ENCODE peak calls at places on chromosomes 16 and 17, in six cellular contexts. T, H, Q, X, R and L are unnamed samples. For H3K9me3, the result is how much of the 10 kb centered on the place peaks cover.

GRCh38 chr17:27578718-27579085 is 52.3 kb upstream of the LGALS9 start:
- DNase-seq in T (no peak), H (no peak), Q (no peak), X (no peak), R (peak), L (no peak)

GRCh38 chr16:81366316-81366932 is 51.7 kb downstream of the GAN start:
- DNase-seq in T (no peak), H (no peak), Q (no peak), X (no peak), R (peak), L (no peak)

GRCh38 chr16:76235426-76235825 is 41.8 kb upstream of the CNTNAP4 start:
- DNase-seq in T (no peak), H (no peak), Q (no peak), X (no peak), R (no peak), L (no peak)

GRCh38 chr17:64406321-64407200 is 15.9 kb upstream of the PECAM1 start:
- DNase-seq in T (no peak), H (no peak), Q (no peak), X (peak), R (no peak), L (no peak)

GRCh38 chr16:3651461-3652372 is 2.8 kb upstream of the DNASE1 start:
- DNase-seq in T (no peak), H (no peak), Q (no peak), X (peak), R (no peak), L (no peak)

GRCh38 chr16:66294507-66294906 is 72.0 kb upstream of the CDH5 start:
- DNase-seq in T (no peak), H (no peak), Q (no peak), X (no peak), R (no peak), L (no peak)

GRCh38 chr17:50934161-50934560 is 68.0 kb upstream of the TOB1 start:
- DNase-seq in T (no peak), H (no peak), Q (no peak), X (no peak), R (no peak), L (no peak)

GRCh38 chr17:10815318-10815717 is 11.4 kb upstream of the TMEM238L start:
- DNase-seq in T (no peak), H (no peak), Q (no peak), X (no peak), R (no peak), L (no peak)

GRCh38 chr16:49959552-49960277 is 65.3 kb upstream of the CNEP1R1 start:
- DNase-seq in T (no peak), H (no peak), Q (no peak), X (no peak), R (no peak), L (no peak)

GRCh38 chr17:2122641-2123302 is 67.9 kb downstream of the HIC1 start:
- DNase-seq in T (no peak), H (peak), Q (peak), X (peak), R (peak), L (no peak)

GRCh38 chr16:10992797-10993196 is 48.4 kb downstream of the CLEC16A start:
- DNase-seq in T (peak), H (no peak), Q (no peak), X (no peak), R (peak), L (no peak)

GRCh38 chr17:79702071-79702470 is 28.7 kb upstream of the ENPP7 start:
- DNase-seq in T (peak), H (no peak), Q (no peak), X (no peak), R (no peak), L (no peak)

GRCh38 chr17:73435412-73435811 is 123.6 kb upstream of the CDC42EP4 start:
- DNase-seq in T (no peak), H (no peak), Q (no peak), X (no peak), R (no peak), L (no peak)

GRCh38 chr16:2514333-2515179 is 804 bp downstream of the ATP6V0C start:
- DNase-seq in T (peak), H (no peak), Q (no peak), X (peak), R (no peak), L (no peak)

GRCh38 chr16:83835972-83836566 is 28.3 kb downstream of the HSBP1 start:
- DNase-seq in T (no peak), H (no peak), Q (no peak), X (no peak), R (peak), L (no peak)

GRCh38 chr17:45160505-45161287 is 979 bp upstream of the HEXIM2 start:
- DNase-seq in T (peak), H (peak), Q (peak), X (peak), R (peak), L (peak)

GRCh38 chr16:57191056-57191536 is 5.0 kb downstream of the RSPRY1 start:
- DNase-seq in T (no peak), H (no peak), Q (no peak), X (no peak), R (peak), L (no peak)

GRCh38 chr16:4327782-4328579 is 12.1 kb downstream of the GLIS2 start:
- DNase-seq in T (peak), H (peak), Q (peak), X (peak), R (peak), L (peak)

GRCh38 chr16:6958184-6958583 is 374.5 kb upstream of the RBFOX1 start:
- DNase-seq in T (no peak), H (no peak), Q (no peak), X (no peak), R (no peak), L (no peak)

GRCh38 chr16:56914896-56915295 is 17.0 kb upstream of the HERPUD1 start:
- DNase-seq in T (no peak), H (no peak), Q (no peak), X (peak), R (no peak), L (no peak)

GRCh38 chr17:19867654-19868395 is at the start of gene ULK2:
- DNase-seq in T (peak), H (peak), Q (peak), X (peak), R (peak), L (peak)

GRCh38 chr17:73126716-73127473 is 34.4 kb upstream of the SLC39A11 start:
- DNase-seq in T (no peak), H (no peak), Q (no peak), X (no peak), R (peak), L (no peak)

GRCh38 chr17:19482571-19482970 is 51.1 kb upstream of the SLC47A1 start:
- DNase-seq in T (no peak), H (no peak), Q (no peak), X (no peak), R (peak), L (no peak)

GRCh38 chr17:50961282-50962220 is 95.4 kb upstream of the TOB1 start:
- DNase-seq in T (no peak), H (no peak), Q (no peak), X (no peak), R (no peak), L (no peak)

GRCh38 chr16:67156146-67156844 is 3.4 kb downstream of the TRADD start:
- DNase-seq in T (peak), H (no peak), Q (no peak), X (peak), R (no peak), L (no peak)

GRCh38 chr17:77662796-77663195 is 295.7 kb upstream of the TNRC6C start:
- DNase-seq in T (no peak), H (no peak), Q (no peak), X (peak), R (no peak), L (no peak)

GRCh38 chr17:30225112-30225511 is 10.4 kb downstream of the SLC6A4 start:
- DNase-seq in T (no peak), H (no peak), Q (no peak), X (no peak), R (no peak), L (no peak)

GRCh38 chr17:38748329-38749221 is at the start of gene PCGF2:
- DNase-seq in T (peak), H (peak), Q (peak), X (peak), R (peak), L (peak)

GRCh38 chr16:29993191-29993902 is 2.1 kb downstream of the HIRIP3 start:
- DNase-seq in T (no peak), H (no peak), Q (no peak), X (no peak), R (no peak), L (no peak)

GRCh38 chr17:16944334-16945140 is 27.4 kb downstream of the TNFRSF13B start:
- DNase-seq in T (peak), H (no peak), Q (no peak), X (peak), R (no peak), L (no peak)

GRCh38 chr17:65519471-65519870 is 42.0 kb downstream of the AXIN2 start:
- DNase-seq in T (no peak), H (no peak), Q (no peak), X (no peak), R (peak), L (no peak)

GRCh38 chr17:27239046-27239445 is 54.9 kb upstream of the WSB1 start:
- DNase-seq in T (no peak), H (no peak), Q (no peak), X (no peak), R (no peak), L (no peak)

GRCh38 chr17:7823581-7824001 is 10.4 kb upstream of the KDM6B start:
- DNase-seq in T (peak), H (no peak), Q (no peak), X (no peak), R (no peak), L (no peak)

GRCh38 chr16:89099905-89100304 is 6.3 kb downstream of the ACSF3 start:
- DNase-seq in T (no peak), H (no peak), Q (no peak), X (no peak), R (no peak), L (no peak)

GRCh38 chr17:76943781-76944213 is 75.6 kb downstream of the MGAT5B start:
- DNase-seq in T (no peak), H (no peak), Q (no peak), X (no peak), R (no peak), L (no peak)

GRCh38 chr16:11056090-11056988 is 112.0 kb downstream of the CLEC16A start:
- DNase-seq in T (no peak), H (no peak), Q (no peak), X (peak), R (no peak), L (no peak)

GRCh38 chr16:85541619-85542547 is 71.2 kb upstream of the GSE1 start:
- DNase-seq in T (no peak), H (no peak), Q (no peak), X (no peak), R (no peak), L (no peak)

GRCh38 chr16:53212899-53213235 is 158.1 kb downstream of the CHD9 start:
- DNase-seq in T (no peak), H (no peak), Q (no peak), X (no peak), R (no peak), L (no peak)

GRCh38 chr17:13650096-13650675 is 48.5 kb upstream of the HS3ST3A1 start:
- DNase-seq in T (no peak), H (no peak), Q (no peak), X (no peak), R (no peak), L (no peak)

DNA sequence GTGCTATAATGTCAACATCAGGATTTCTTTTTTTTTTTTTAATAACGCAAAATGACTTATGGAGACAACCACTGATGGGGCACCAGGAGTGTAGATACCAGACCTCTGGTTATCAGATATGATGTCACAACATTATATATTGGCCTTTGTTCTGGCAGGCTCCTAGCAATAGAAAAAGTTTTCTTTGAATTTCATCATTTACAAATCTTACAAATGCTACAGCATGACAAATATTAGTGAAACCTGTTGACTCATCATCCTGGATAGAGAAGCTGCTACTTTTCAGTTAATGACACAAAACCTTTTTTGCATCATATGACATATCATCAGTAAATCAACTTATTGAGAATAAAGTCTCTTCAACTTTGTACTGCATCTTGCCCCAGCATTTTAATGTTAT is 6.1 kb downstream of the THUMPD1 start:
- DNase-seq in T (no peak), H (no peak), Q (no peak), X (no peak), R (no peak), L (no peak)
- TF ChIP-seq CTCF in T (no peak), H (no peak), Q (no peak), X (no peak), R (no peak), L (no peak)

GRCh38 chr16:853981-854807 is 53.7 kb upstream of the GNG13 start:
- DNase-seq in T (no peak), H (no peak), Q (no peak), X (no peak), R (no peak), L (no peak)
- H3K9me3 ChIP-seq in T (under half), H (under half), Q (under half), X (under half), R (under half), L (under half)

GRCh38 chr16:15489016-15489415 is 54.6 kb downstream of the BMERB1 start:
- DNase-seq in T (no peak), H (no peak), Q (no peak), X (no peak), R (no peak), L (no peak)
- TF ChIP-seq CTCF in T (no peak), H (no peak), Q (no peak), X (no peak), R (no peak), L (no peak)

DNA sequence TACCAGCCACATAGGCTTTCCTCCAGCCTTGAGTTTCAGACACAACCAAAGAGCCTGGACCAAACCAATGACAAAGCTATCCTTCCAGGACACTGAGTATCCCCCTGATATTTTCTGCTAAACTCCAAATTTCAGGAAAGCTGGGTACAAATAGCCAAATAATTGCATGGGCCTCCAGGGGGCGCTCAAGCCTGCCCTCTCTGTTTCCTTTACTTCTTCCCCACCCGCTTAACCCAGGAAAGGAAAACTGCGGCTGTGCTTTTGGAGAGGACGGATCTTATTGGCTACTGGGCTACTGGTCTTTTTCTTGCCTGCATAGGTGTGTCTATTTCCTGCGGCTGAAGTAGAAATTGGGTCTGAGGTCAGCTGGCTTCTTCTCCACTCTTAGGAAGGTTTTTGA is 30.1 kb downstream of the GNGT2 start:
- DNase-seq in T (peak), H (peak), Q (peak), X (peak), R (peak), L (peak)
- H3K9me3 ChIP-seq in T (under half), H (under half), Q (under half), X (under half), R (under half), L (under half)

GRCh38 chr16:19884611-19885455 is at the start of gene GPRC5B:
- DNase-seq in T (peak), H (peak), Q (peak), X (peak), R (peak), L (no peak)
- TF ChIP-seq CTCF in T (peak), H (no peak), Q (peak), X (no peak), R (no peak), L (no peak)

GRCh38 chr17:56929362-56929969 is 15.6 kb upstream of the TRIM25 start:
- DNase-seq in T (no peak), H (no peak), Q (no peak), X (no peak), R (no peak), L (no peak)
- H3K9me3 ChIP-seq in T (under half), H (under half), Q (under half), X (under half), R (under half), L (under half)